ENCODE peak calls at places on chromosomes 12 and 14, in nine cellular contexts. X is effector memory CD8-positive, alpha-beta T cell; V is H9; A is HuH-7.5; U is HTR-8/SVneo; L is AG04450; E is NAMALWA; H is choroid plexus epithelial cell; I is KBM-7. R is an unnamed sample.

GRCh38 chr12:85516667-85517325 is 236.8 kb downstream of the ALX1 start:
- DNase-seq in E (no peak), L (no peak), U (no peak), V (no peak), A (no peak), X (no peak), H (no peak), I (no peak), R (no peak)

GRCh38 chr14:77761205-77761931 is 412 bp upstream of the SNW1 start:
- DNase-seq in E (no peak), I (peak), H (peak), X (no peak), V (peak), U (peak), A (peak), L (no peak), R (no peak)

GRCh38 chr14:31024042-31024480 is 1.4 kb upstream of the AP4S1 start:
- DNase-seq in L (no peak), I (no peak), E (peak), H (no peak), X (no peak), V (no peak), A (peak), U (no peak), R (no peak)

GRCh38 chr12:80053048-80053790 is 46.1 kb upstream of the OTOGL start:
- DNase-seq in V (no peak), U (no peak), L (peak), E (no peak), H (peak), A (no peak), X (no peak), I (no peak), R (peak)

GRCh38 chr14:103385994-103386491 is 828 bp downstream of the MARK3 start:
- DNase-seq in E (peak), L (no peak), V (no peak), I (peak), X (peak), U (no peak), A (peak), H (peak), R (no peak)

GRCh38 chr14:25800841-25801240 is 750.9 kb upstream of the STXBP6 start:
- DNase-seq in H (no peak), A (no peak), U (no peak), V (no peak), L (no peak), I (no peak), E (no peak), X (no peak), R (no peak)

GRCh38 chr12:1279050-1279449 is 288.0 kb downstream of the ERC1 start:
- DNase-seq in H (peak), I (peak), L (no peak), A (no peak), E (peak), U (no peak), V (no peak), X (no peak), R (no peak)

GRCh38 chr12:65937181-65937641 is 112.9 kb downstream of the HMGA2 start:
- DNase-seq in A (no peak), E (no peak), U (no peak), V (no peak), X (no peak), I (no peak), H (peak), L (no peak), R (no peak)

GRCh38 chr14:75223664-75224154 is 47.3 kb upstream of the TMED10 start:
- DNase-seq in X (no peak), V (peak), I (peak), U (peak), L (no peak), E (peak), H (peak), A (no peak), R (no peak)

GRCh38 chr12:71636704-71637115 is 26.9 kb downstream of the ZFC3H1 start:
- DNase-seq in E (peak), U (peak), I (peak), A (peak), V (no peak), H (peak), X (peak), L (peak), R (peak)

GRCh38 chr12:49548822-49549648 is 10.2 kb downstream of the KCNH3 start:
- DNase-seq in L (no peak), X (no peak), A (no peak), I (no peak), E (no peak), H (peak), V (peak), U (no peak), R (no peak)